ENCODE peak calls at places on chromosome 7, in seven cellular contexts. P, S, L, K, I, E and R are unnamed samples.

GRCh38 chr7:129041929-129042200 is 13.0 kb downstream of the TNPO3 start:
- DNase-seq in S (no peak), E (no peak), P (no peak), K (no peak), L (no peak), I (no peak), R (no peak)

GRCh38 chr7:43516581-43517342 is 66.1 kb upstream of the STK17A start:
- DNase-seq in I (no peak), E (peak), P (no peak), S (no peak), K (peak), L (no peak), R (peak)

GRCh38 chr7:80827238-80827633 is 91.6 kb downstream of the SEMA3C start:
- DNase-seq in P (no peak), E (no peak), L (no peak), K (no peak), I (no peak), S (no peak), R (no peak)

GRCh38 chr7:127943541-127944521 is 87.4 kb downstream of the LRRC4 start:
- DNase-seq in P (peak), E (no peak), I (no peak), S (no peak), K (no peak), L (no peak), R (no peak)

GRCh38 chr7:99000904-99001442 is 122.6 kb downstream of the TRRAP start:
- DNase-seq in S (no peak), P (no peak), L (no peak), I (no peak), K (no peak), E (no peak), R (no peak)

GRCh38 chr7:115297651-115298050 is 375.8 kb downstream of the MDFIC start:
- DNase-seq in S (peak), P (no peak), I (no peak), E (peak), K (peak), L (no peak), R (peak)

GRCh38 chr7:30348083-30348560 is 63.7 kb downstream of the ZNRF2 start:
- DNase-seq in I (peak), L (peak), E (peak), P (no peak), K (peak), S (peak), R (peak)

GRCh38 chr7:19408821-19409220 is 263.6 kb upstream of the FERD3L start:
- DNase-seq in S (no peak), E (no peak), K (no peak), L (no peak), I (no peak), P (no peak), R (no peak)

GRCh38 chr7:24580283-24580946 is 7.2 kb downstream of the PALS2 start:
- DNase-seq in E (peak), S (peak), K (peak), P (no peak), L (no peak), I (no peak), R (peak)